ENCODE peak calls at places on chromosomes 12 and 14, in nine cellular contexts. D, H, M, U, I, P, E, T and V are unnamed samples.
A peak's percentile ranks its signal among the peaks of the same experiment; 100 is the strongest.

GRCh38 chr12:94595152-94595551 is 55.2 kb downstream of the TMCC3 start:
- DNase-seq in D (no peak), H (no peak), M (no peak), U (no peak), I (no peak), P (no peak), E (no peak), T (no peak), V (no peak)

GRCh38 chr14:97312910-97313309 is 515.7 kb downstream of the VRK1 start:
- DNase-seq in D (no peak), H (no peak), M (no peak), U (no peak), I (no peak), P (no peak), E (no peak), T (no peak), V (no peak)

GRCh38 chr14:91252901-91253794 is 8.6 kb upstream of the GPR68 start:
- DNase-seq in D (no peak), H (no peak), M (peak; percentile 54), U (no peak), I (peak; percentile 42), P (no peak), E (no peak), T (no peak), V (no peak)

GRCh38 chr12:101781834-101782543 is 42.7 kb upstream of the SYCP3 start:
- DNase-seq in D (no peak), H (no peak), M (no peak), U (no peak), I (no peak), P (no peak), E (no peak), T (no peak), V (no peak)

GRCh38 chr14:25006961-25007795 is 42.8 kb downstream of the STXBP6 start:
- DNase-seq in D (peak; percentile 48), H (no peak), M (no peak), U (no peak), I (no peak), P (no peak), E (no peak), T (no peak), V (no peak)

GRCh38 chr12:41981758-41982157 is 162.9 kb downstream of the GXYLT1 start:
- DNase-seq in D (no peak), H (no peak), M (no peak), U (peak; percentile 1), I (no peak), P (no peak), E (no peak), T (no peak), V (no peak)

GRCh38 chr14:91058017-91058675 is 2.3 kb downstream of the RPS6KA5 start:
- DNase-seq in D (no peak), H (no peak), M (no peak), U (no peak), I (no peak), P (no peak), E (no peak), T (no peak), V (no peak)

GRCh38 chr12:11687538-11687937 is 38.1 kb downstream of the ETV6 start:
- DNase-seq in D (no peak), H (no peak), M (no peak), U (no peak), I (no peak), P (no peak), E (no peak), T (no peak), V (no peak)

GRCh38 chr12:2163172-2163927 is 110.6 kb downstream of the CACNA1C start:
- DNase-seq in D (peak; percentile 67), H (peak; percentile 93), M (peak; percentile 70), U (no peak), I (peak; percentile 95), P (no peak), E (peak; percentile 72), T (no peak), V (peak; percentile 95)

GRCh38 chr12:69388371-69388770 is 28.8 kb downstream of the YEATS4 start:
- DNase-seq in D (no peak), H (no peak), M (no peak), U (peak; percentile 34), I (no peak), P (no peak), E (no peak), T (no peak), V (no peak)

GRCh38 chr12:109987615-109988014 is 8.6 kb downstream of the GIT2 start:
- DNase-seq in D (no peak), H (no peak), M (no peak), U (no peak), I (no peak), P (no peak), E (no peak), T (no peak), V (no peak)

GRCh38 chr12:82810568-82810967 is 123.9 kb downstream of the TMTC2 start:
- DNase-seq in D (no peak), H (no peak), M (no peak), U (no peak), I (no peak), P (no peak), E (no peak), T (no peak), V (no peak)

GRCh38 chr12:26453246-26453645 is 257.9 kb downstream of the SSPN start:
- DNase-seq in D (no peak), H (no peak), M (no peak), U (no peak), I (no peak), P (no peak), E (no peak), T (no peak), V (no peak)

GRCh38 chr12:47905313-47905730 is 528 bp upstream of the VDR start:
- DNase-seq in D (peak; percentile 88), H (no peak), M (peak; percentile 69), U (no peak), I (peak; percentile 48), P (no peak), E (peak; percentile 23), T (peak; percentile 70), V (peak; percentile 84)

GRCh38 chr12:21992823-21993222 is 51.6 kb upstream of the ABCC9 start:
- DNase-seq in D (peak; percentile 29), H (no peak), M (no peak), U (no peak), I (no peak), P (no peak), E (no peak), T (no peak), V (no peak)

GRCh38 chr14:103492572-103492971 is 30.1 kb downstream of the CKB start:
- DNase-seq in D (no peak), H (no peak), M (no peak), U (no peak), I (no peak), P (no peak), E (no peak), T (no peak), V (no peak)
- H3K4me1 ChIP-seq in D (no peaks in the 10 kb centered on the region), H (no peaks in the 10 kb centered on the region), M (no peaks in the 10 kb centered on the region), U (no peaks in the 10 kb centered on the region), I (peaks cover 27% of the 10 kb centered on the region), P (no peaks in the 10 kb centered on the region), E (no peaks in the 10 kb centered on the region), T (no peaks in the 10 kb centered on the region), V (no peaks in the 10 kb centered on the region)

GRCh38 chr12:64610660-64611429 is 550 bp downstream of the RASSF3 start:
- DNase-seq in D (peak; percentile 64), H (no peak), M (peak; percentile 69), U (no peak), I (peak; percentile 71), P (no peak), E (no peak), T (no peak), V (peak; percentile 92)
- TF ChIP-seq POLR2A in D (peak; percentile 57), H (no peak), M (no peak), U (no peak), I (no peak), P (peak; percentile 84), E (no peak), T (no peak), V (no peak)

GRCh38 chr14:69115407-69116185 is 37.3 kb downstream of the DCAF5 start:
- DNase-seq in D (no peak), H (no peak), M (no peak), U (no peak), I (no peak), P (no peak), E (no peak), T (no peak), V (no peak)

GRCh38 chr14:69118313-69118712 is 34.6 kb downstream of the DCAF5 start:
- DNase-seq in D (no peak), H (no peak), M (no peak), U (no peak), I (no peak), P (no peak), E (no peak), T (no peak), V (no peak)

GRCh38 chr14:69117020-69117767 is 35.7 kb downstream of the DCAF5 start:
- DNase-seq in D (no peak), H (no peak), M (no peak), U (no peak), I (no peak), P (no peak), E (no peak), T (no peak), V (no peak)

GRCh38 chr14:69114763-69115162 is 38.2 kb downstream of the DCAF5 start:
- DNase-seq in D (no peak), H (no peak), M (no peak), U (no peak), I (no peak), P (no peak), E (no peak), T (no peak), V (no peak)
- H3K36me3 ChIP-seq in D (peaks cover 13% of the 10 kb centered on the region), H (peaks cover 11% of the 10 kb centered on the region), M (peaks cover 73% of the 10 kb centered on the region), U (no peaks in the 10 kb centered on the region), I (peaks cover 97% of the 10 kb centered on the region), P (peaks cover 28% of the 10 kb centered on the region), E (no peaks in the 10 kb centered on the region), T (no peaks in the 10 kb centered on the region), V (no peaks in the 10 kb centered on the region)

GRCh38 chr12:10361084-10361483 is 28.8 kb downstream of the KLRK1 start:
- DNase-seq in D (no peak), H (no peak), M (no peak), U (no peak), I (no peak), P (no peak), E (no peak), T (no peak), V (no peak)
- H3K4me1 ChIP-seq in D (peaks cover 20% of the 10 kb centered on the region), H (peaks cover 27% of the 10 kb centered on the region), M (peaks cover 20% of the 10 kb centered on the region), U (peaks cover 44% of the 10 kb centered on the region), I (peaks cover 25% of the 10 kb centered on the region), P (peaks cover 21% of the 10 kb centered on the region), E (no peaks in the 10 kb centered on the region), T (no peaks in the 10 kb centered on the region), V (no peaks in the 10 kb centered on the region)

GRCh38 chr12:4447151-4447550 is 1.5 kb upstream of the FGF6 start:
- DNase-seq in D (no peak), H (no peak), M (no peak), U (no peak), I (no peak), P (no peak), E (no peak), T (no peak), V (no peak)
- TF ChIP-seq POLR2A in D (no peak), H (no peak), M (no peak), U (no peak), I (no peak), P (no peak), E (no peak), T (no peak), V (no peak)